ENCODE peak calls at places on chromosomes 2 and 18, in five cellular contexts. S is K562, R is HepG2, M is GM12878, X is SK-N-SH. Y is an unnamed sample.

GRCh38 chr2:37338933-37339332 is 5.5 kb upstream of the QPCT start:
- DNase-seq in S (no peak), R (no peak), M (no peak), X (no peak), Y (no peak)

GRCh38 chr2:85951351-85952067 is 62.7 kb upstream of the ST3GAL5 start:
- DNase-seq in S (no peak), R (peak), M (no peak), X (no peak), Y (no peak)

GRCh38 chr2:32864337-32864736 is 82.4 kb upstream of the LTBP1 start:
- DNase-seq in S (no peak), M (no peak), R (no peak), X (no peak), Y (no peak)

GRCh38 chr2:205883965-205884364 is 201.7 kb downstream of the NRP2 start:
- DNase-seq in M (no peak), X (no peak), R (no peak), S (no peak), Y (no peak)

GRCh38 chr2:23330214-23330613 is 54.8 kb upstream of the KLHL29 start:
- DNase-seq in S (peak), R (no peak), X (no peak), M (no peak), Y (no peak)

GRCh38 chr2:95023222-95023597 is 2.3 kb upstream of the MAL start:
- DNase-seq in S (no peak), X (no peak), M (no peak), R (peak), Y (peak)

GRCh38 chr2:190451561-190452176 is 43.5 kb downstream of the MFSD6 start:
- DNase-seq in M (no peak), S (no peak), R (no peak), X (no peak), Y (no peak)

GRCh38 chr18:67433971-67434370 is 82.5 kb downstream of the DSEL start:
- DNase-seq in M (no peak), S (no peak), X (no peak), R (peak), Y (no peak)

GRCh38 chr2:111704246-111704645 is 179.7 kb downstream of the ANAPC1 start:
- DNase-seq in M (no peak), X (no peak), R (peak), S (no peak), Y (no peak)

GRCh38 chr2:12009323-12009905 is 263.0 kb downstream of the LPIN1 start:
- DNase-seq in M (no peak), X (no peak), R (no peak), S (no peak), Y (no peak)
- H3K27ac ChIP-seq in M (no peak), X (no peak), R (no peak), S (no peak), Y (no peak)

GRCh38 chr2:240985881-240986786 is 12.3 kb upstream of the SNED1 start:
- DNase-seq in M (no peak), X (no peak), R (no peak), S (no peak), Y (no peak)

GRCh38 chr2:240988571-240989271 is 9.7 kb upstream of the SNED1 start:
- DNase-seq in S (no peak), R (no peak), X (no peak), M (no peak), Y (no peak)

GRCh38 chr2:240987588-240987987 is 10.8 kb upstream of the SNED1 start:
- DNase-seq in R (no peak), X (no peak), S (no peak), M (no peak), Y (no peak)

GRCh38 chr2:240988146-240988545 is 10.3 kb upstream of the SNED1 start:
- DNase-seq in M (no peak), R (no peak), X (no peak), S (no peak), Y (no peak)

DNA sequence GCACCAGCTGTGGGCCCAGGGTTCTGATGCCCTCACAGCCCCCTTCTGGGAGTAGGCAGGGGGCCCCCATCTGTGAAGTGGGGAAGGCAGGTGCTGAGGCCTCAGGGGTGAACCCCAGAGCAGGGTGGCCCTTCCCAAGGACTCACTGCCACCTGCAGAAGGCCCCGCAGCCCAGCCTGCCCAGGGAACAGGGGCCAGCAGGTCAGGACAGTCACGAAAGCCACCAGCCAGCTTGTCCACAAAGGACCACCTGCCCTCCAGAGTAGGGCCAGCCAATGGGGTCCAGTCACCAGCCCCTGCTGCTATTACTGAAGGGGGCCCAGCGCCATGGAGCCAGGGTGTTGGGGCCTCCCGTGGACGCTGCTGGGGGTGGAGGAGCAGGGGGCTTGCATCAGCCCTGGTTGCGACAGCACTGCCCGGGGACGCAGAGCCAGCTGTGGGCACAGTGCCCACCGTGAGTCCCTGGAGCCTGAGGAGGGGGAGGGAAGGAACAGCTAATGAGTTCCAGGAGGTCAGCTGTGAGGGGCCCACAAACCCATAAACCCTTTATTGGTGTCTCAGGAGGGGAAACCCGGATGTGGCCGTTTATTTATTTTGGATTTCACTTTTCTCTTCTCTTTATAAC is 11.5 kb upstream of the SNED1 start:
- DNase-seq in X (peak), M (no peak), R (no peak), S (no peak), Y (no peak)
- TF ChIP-seq ZBTB33 in X (no peak), M (no peak), R (no peak), S (no peak), Y (no peak)

GRCh38 chr2:152415231-152415642 is 80.3 kb downstream of the FMNL2 start:
- DNase-seq in S (no peak), R (peak), X (no peak), M (no peak), Y (peak)

GRCh38 chr2:152413228-152414030 is 78.5 kb downstream of the FMNL2 start:
- DNase-seq in M (no peak), X (no peak), R (peak), S (no peak), Y (no peak)

GRCh38 chr2:152419944-152420813 is 85.2 kb downstream of the FMNL2 start:
- DNase-seq in S (no peak), M (no peak), X (no peak), R (no peak), Y (no peak)

GRCh38 chr2:152418688-152419087 is 83.7 kb downstream of the FMNL2 start:
- DNase-seq in S (no peak), X (no peak), M (no peak), R (no peak), Y (no peak)

DNA sequence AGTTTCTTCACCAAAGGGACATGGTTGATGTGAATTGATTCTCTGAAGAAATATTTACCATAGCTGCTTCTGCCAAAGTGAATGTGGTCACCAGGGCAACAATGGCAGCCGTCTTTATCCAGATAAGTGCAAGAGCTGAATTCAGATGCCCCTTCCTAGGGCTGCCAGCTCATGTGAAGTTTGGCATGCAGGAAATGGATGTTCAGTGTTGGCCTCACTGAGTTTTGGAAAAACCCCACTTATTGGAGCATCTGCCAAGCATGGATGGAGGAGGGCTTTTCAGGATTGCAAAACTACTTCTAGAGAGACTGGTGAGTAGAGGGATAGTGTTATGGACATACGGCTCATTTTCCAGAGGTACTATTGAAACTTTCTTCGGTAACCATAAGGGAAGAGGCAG is 80.8 kb downstream of the FMNL2 start:
- DNase-seq in R (no peak), S (no peak), M (no peak), X (no peak), Y (no peak)
- H3K27ac ChIP-seq in R (no peak), S (no peak), M (no peak), X (no peak), Y (no peak)

DNA sequence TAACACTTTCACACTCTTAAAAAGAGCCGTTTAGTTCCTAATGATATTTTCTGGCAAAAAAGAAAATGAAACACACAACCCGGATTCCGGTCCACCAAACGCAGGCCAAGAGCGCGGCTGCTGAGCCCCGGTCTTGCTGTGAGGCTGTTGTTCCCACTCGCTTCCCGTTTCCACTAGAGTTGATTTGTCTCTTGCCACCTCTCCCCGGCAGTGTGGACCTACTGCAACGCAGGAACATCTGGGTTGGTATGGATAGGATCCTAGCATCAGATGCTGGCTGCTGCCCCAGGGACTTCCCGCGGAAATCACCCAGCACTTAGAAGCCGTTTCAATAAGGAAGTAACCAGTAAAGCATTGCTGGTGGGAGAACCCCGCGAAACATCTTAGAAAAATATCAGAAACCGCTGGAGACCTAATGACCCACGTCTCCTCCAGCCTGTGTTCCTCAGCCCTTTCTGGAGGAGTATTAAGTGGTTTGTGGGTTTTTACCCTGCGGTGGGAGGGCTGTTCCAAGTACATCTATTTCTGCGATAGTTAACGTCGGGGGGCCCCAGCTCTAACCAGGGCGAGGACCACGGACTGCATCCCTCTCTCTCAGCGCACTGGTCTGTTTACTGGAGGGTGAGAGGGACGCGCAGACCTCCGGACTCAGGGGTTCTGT is 928 bp downstream of the DOCK10 start:
- DNase-seq in S (no peak), X (peak), M (peak), R (no peak), Y (no peak)
- TF ChIP-seq ZBTB33 in S (no peak), X (no peak), M (no peak), R (no peak), Y (no peak)

DNA sequence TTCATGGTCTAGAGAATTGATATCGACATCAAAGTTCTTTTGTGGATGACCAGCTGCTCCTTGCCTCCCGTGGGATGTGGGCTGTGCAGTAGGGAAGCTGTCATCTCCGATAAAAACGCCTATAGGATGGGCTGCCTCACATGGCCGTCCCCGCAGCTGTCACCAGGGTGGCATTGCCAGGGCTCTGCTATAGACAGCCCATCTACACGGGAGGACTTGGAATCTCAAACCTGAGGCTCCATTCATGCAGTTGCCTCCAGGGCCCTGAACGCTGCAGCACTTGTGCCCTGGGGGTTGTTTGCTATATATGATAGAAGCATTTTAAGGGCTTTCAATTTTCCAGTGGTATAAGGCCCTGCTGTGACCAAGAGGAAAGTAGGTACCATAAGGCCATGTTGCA is 183.1 kb downstream of the MYCN start:
- DNase-seq in X (no peak), S (no peak), M (no peak), R (no peak), Y (no peak)
- H3K27ac ChIP-seq in X (no peak), S (no peak), M (no peak), R (no peak), Y (no peak)

Y was measured in HCT116.